ENCODE peak calls at places on chromosomes 11 and 22, in eight cellular contexts. R is left ventricle myocardium inferior, M is IMR-90, C is cardiac muscle cell, U is hepatocyte, F is transverse colon, L is fibroblast of pulmonary artery, W is H1. S is an unnamed sample.

GRCh38 chr11:32374261-32374711 is 61.1 kb downstream of the WT1 start:
- DNase-seq in R (no peak), M (peak), C (peak), U (peak), F (peak), L (peak), W (peak), S (no peak)

GRCh38 chr11:114289779-114290178 is 6.4 kb upstream of the NNMT start:
- DNase-seq in R (no peak), M (no peak), C (no peak), U (no peak), F (no peak), L (no peak), W (no peak), S (no peak)

GRCh38 chr22:47369020-47369419 is 606.6 kb downstream of the TBC1D22A start:
- DNase-seq in R (no peak), M (no peak), C (no peak), U (no peak), F (no peak), L (no peak), W (no peak), S (no peak)

GRCh38 chr11:117495357-117495756 is 167.7 kb downstream of the CEP164 start:
- DNase-seq in R (no peak), M (no peak), C (no peak), U (no peak), F (no peak), L (no peak), W (no peak), S (no peak)

GRCh38 chr22:32661296-32661695 is 140.2 kb upstream of the TIMP3 start:
- DNase-seq in R (peak), M (peak), C (peak), U (peak), F (peak), L (peak), W (peak), S (peak)

GRCh38 chr11:62001450-62002178 is 34.2 kb upstream of the FTH1 start:
- DNase-seq in R (no peak), M (no peak), C (peak), U (peak), F (peak), L (peak), W (no peak), S (no peak)

GRCh38 chr22:30526656-30527055 is 19.9 kb downstream of the SEC14L6 start:
- DNase-seq in R (no peak), M (no peak), C (no peak), U (no peak), F (no peak), L (no peak), W (no peak), S (no peak)

GRCh38 chr11:74443071-74443864 is 24.1 kb downstream of the KCNE3 start:
- DNase-seq in R (no peak), M (peak), C (peak), U (peak), F (peak), L (peak), W (no peak), S (peak)

GRCh38 chr22:37218771-37219411 is 6.6 kb upstream of the SSTR3 start:
- DNase-seq in R (no peak), M (no peak), C (no peak), U (no peak), F (peak), L (no peak), W (no peak), S (no peak)

GRCh38 chr11:66800720-66801428 is 42.4 kb upstream of the RCE1 start:
- DNase-seq in R (no peak), M (no peak), C (no peak), U (no peak), F (no peak), L (no peak), W (no peak), S (no peak)
- H3K4me3 ChIP-seq in R (no peak), M (no peak), C (no peak), U (no peak), F (no peak), L (no peak), W (no peak), S (no peak)

DNA sequence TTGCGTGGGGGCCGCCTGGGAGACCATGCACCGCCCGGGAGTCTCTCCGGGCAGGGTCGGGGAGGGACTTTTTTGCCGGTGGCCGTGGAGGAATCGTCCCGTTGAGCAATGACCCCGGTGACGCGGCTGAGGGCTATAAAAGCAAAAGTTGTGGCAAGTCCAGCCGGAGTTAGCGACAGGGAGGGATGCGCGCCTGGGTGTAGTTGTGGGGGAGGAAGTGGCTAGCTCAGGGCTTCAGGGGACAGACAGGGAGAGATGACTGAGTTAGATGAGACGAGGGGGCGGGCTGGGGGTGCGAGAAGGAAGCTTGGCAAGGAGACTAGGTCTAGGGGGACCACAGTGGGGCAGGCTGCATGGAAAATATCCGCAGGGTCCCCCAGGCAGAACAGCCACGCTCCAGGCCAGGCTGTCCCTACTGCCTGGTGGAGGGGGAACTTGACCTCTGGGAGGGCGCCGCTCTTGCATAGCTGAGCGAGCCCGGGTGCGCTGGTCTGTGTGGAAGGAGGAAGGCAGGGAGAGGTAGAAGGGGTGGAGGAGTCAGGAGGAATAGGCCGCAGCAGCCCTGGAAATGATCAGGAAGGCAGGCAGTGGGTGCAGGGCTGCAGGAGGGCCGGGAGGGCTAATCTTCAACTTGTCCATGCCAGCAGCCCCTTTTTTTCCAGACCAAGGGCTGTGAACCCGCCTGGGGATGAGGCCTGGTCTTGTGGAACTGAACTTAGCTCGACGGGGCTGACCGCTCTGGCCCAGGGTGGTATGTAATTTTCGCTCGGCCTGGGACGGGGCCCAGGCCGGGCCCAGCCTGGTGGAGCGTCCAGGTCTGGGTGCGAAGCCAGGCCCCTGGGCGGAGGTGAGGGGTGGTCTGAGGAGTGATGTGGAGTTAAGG is at the start of gene NEAT1:
- DNase-seq in R (peak), M (peak), C (peak), U (peak), F (peak), L (peak), W (peak), S (peak)
- TF ChIP-seq CTCF in R (no peak), M (no peak), C (no peak), U (no peak), F (no peak), L (no peak), W (no peak), S (no peak)

GRCh38 chr11:134850566-134850965 is 438.5 kb upstream of the B3GAT1 start:
- DNase-seq in R (no peak), M (no peak), C (no peak), U (no peak), F (no peak), L (no peak), W (no peak), S (no peak)
- H3K4me3 ChIP-seq in R (no peak), M (no peak), C (no peak), U (no peak), F (no peak), L (no peak), W (no peak), S (no peak)

DNA sequence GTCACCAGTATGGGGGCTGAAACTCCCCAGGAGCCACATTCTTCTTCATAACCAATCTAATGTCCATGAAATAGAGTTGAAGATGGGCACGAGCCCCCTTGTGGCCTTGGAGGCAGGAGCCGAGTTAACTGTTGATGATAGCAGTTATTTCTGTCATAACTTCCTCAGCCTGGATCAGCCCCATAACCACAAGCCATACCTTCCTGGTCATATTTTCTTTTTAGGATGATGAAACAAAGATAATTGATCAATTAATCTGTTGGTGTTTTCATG is 65.0 kb upstream of the TTC12 start:
- DNase-seq in R (no peak), M (no peak), C (peak), U (no peak), F (no peak), L (peak), W (no peak), S (no peak)
- TF ChIP-seq CTCF in R (peak), M (peak), C (peak), U (peak), F (no peak), L (peak), W (peak), S (peak)

DNA sequence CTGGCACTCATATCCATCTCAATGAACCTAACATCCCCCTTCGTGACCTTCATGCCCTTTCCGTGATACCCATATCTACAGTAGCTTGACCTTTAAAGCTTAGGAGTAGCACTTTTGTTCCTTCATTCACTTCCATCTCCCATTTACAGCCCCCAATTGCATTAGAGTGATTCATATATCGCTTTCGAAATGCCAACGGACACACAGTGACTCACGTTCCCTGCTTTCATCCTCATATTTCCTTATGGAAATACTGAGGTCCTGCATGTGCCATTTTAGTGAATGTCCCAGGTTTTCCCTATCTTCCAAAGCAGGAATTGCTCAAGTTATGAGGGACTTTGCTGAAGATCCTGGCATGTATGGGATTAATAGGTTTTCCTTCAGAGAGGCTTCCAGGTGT is 44.3 kb upstream of the CEP126 start:
- DNase-seq in R (no peak), M (peak), C (peak), U (peak), F (no peak), L (peak), W (no peak), S (peak)
- H3K4me3 ChIP-seq in R (no peak), M (no peak), C (no peak), U (no peak), F (no peak), L (no peak), W (no peak), S (no peak)

GRCh38 chr11:101848262-101848661 is 66.5 kb upstream of the CEP126 start:
- DNase-seq in R (no peak), M (peak), C (peak), U (peak), F (no peak), L (peak), W (no peak), S (peak)
- TF ChIP-seq CTCF in R (peak), M (peak), C (peak), U (peak), F (peak), L (peak), W (no peak), S (peak)